ENCODE peak calls at places on chromosomes 12 and 14, in six cellular contexts. One of them, this sample, is unnamed.

GRCh38 chr12:101671157-101671791 is 26.2 kb upstream of the CHPT1 start:
- DNase-seq in GM13977: peak
- DNase-seq in MCF 10A: no peak
- DNase-seq in ELF-1: no peak
- DNase-seq in frontal cortex: no peak
- DNase-seq in caudate nucleus: no peak
- DNase-seq in this sample: peak

GRCh38 chr12:54371328-54372112 is 7.2 kb upstream of the GPR84 start:
- DNase-seq in GM13977: no peak
- DNase-seq in MCF 10A: peak
- DNase-seq in ELF-1: no peak
- DNase-seq in frontal cortex: no peak
- DNase-seq in caudate nucleus: no peak
- DNase-seq in this sample: no peak

GRCh38 chr14:102799684-102800562 is 22.7 kb downstream of the TRAF3 start:
- DNase-seq in GM13977: no peak
- DNase-seq in MCF 10A: no peak
- DNase-seq in ELF-1: no peak
- DNase-seq in frontal cortex: no peak
- DNase-seq in caudate nucleus: no peak
- DNase-seq in this sample: no peak

GRCh38 chr12:12807970-12808702 is 5.0 kb upstream of the DDX47 start:
- DNase-seq in GM13977: peak
- DNase-seq in MCF 10A: peak
- DNase-seq in ELF-1: no peak
- DNase-seq in frontal cortex: no peak
- DNase-seq in caudate nucleus: no peak
- DNase-seq in this sample: no peak

GRCh38 chr14:68687746-68688145 is 105.1 kb downstream of the ZFP36L1 start:
- DNase-seq in GM13977: no peak
- DNase-seq in MCF 10A: peak
- DNase-seq in ELF-1: peak
- DNase-seq in frontal cortex: no peak
- DNase-seq in caudate nucleus: no peak
- DNase-seq in this sample: no peak

GRCh38 chr12:101925352-101925751 is 48.0 kb downstream of the DRAM1 start:
- DNase-seq in GM13977: no peak
- DNase-seq in MCF 10A: peak
- DNase-seq in ELF-1: peak
- DNase-seq in frontal cortex: no peak
- DNase-seq in caudate nucleus: no peak
- DNase-seq in this sample: no peak

GRCh38 chr12:19778111-19778688 is 338.9 kb downstream of the AEBP2 start:
- DNase-seq in GM13977: no peak
- DNase-seq in MCF 10A: peak
- DNase-seq in ELF-1: no peak
- DNase-seq in frontal cortex: no peak
- DNase-seq in caudate nucleus: no peak
- DNase-seq in this sample: no peak

GRCh38 chr14:68627868-68628604 is 164.8 kb downstream of the ZFP36L1 start:
- DNase-seq in GM13977: no peak
- DNase-seq in MCF 10A: no peak
- DNase-seq in ELF-1: peak
- DNase-seq in frontal cortex: peak
- DNase-seq in caudate nucleus: peak
- DNase-seq in this sample: peak

GRCh38 chr12:91119089-91119488 is 7.8 kb upstream of the LUM start:
- DNase-seq in GM13977: no peak
- DNase-seq in MCF 10A: no peak
- DNase-seq in ELF-1: no peak
- DNase-seq in frontal cortex: no peak
- DNase-seq in caudate nucleus: no peak
- DNase-seq in this sample: no peak